ENCODE peak calls at places on chromosome 2, in five cellular contexts. One of them, this sample, is unnamed. For H3K27me3, the result is how much of the 10 kb centered on the place peaks cover.

GRCh38 chr2:118417417-118418125 is 329.3 kb downstream of the INSIG2 start:
- DNase-seq in mesenchymal stem cell: no peak
- DNase-seq in uterus: no peak
- DNase-seq in H7: no peak
- DNase-seq in fibroblast of lung: peak
- DNase-seq in this sample: no peak

GRCh38 chr2:86622409-86622877 is 1.2 kb downstream of the RNF103 start:
- DNase-seq in H7: peak
- DNase-seq in mesenchymal stem cell: peak
- DNase-seq in fibroblast of lung: peak
- DNase-seq in uterus: peak
- DNase-seq in this sample: no peak

GRCh38 chr2:203960791-203961190 is 24.2 kb downstream of the ICOS start:
- DNase-seq in H7: no peak
- DNase-seq in fibroblast of lung: no peak
- DNase-seq in mesenchymal stem cell: no peak
- DNase-seq in uterus: no peak
- DNase-seq in this sample: no peak

GRCh38 chr2:227862741-227863588 is 8.5 kb upstream of the DAW1 start:
- DNase-seq in H7: peak
- DNase-seq in fibroblast of lung: peak
- DNase-seq in mesenchymal stem cell: peak
- DNase-seq in uterus: no peak
- DNase-seq in this sample: no peak

GRCh38 chr2:149561309-149561926 is 26.2 kb downstream of the MMADHC start:
- DNase-seq in H7: peak
- DNase-seq in fibroblast of lung: peak
- DNase-seq in uterus: no peak
- DNase-seq in mesenchymal stem cell: peak
- DNase-seq in this sample: no peak

GRCh38 chr2:236862961-236863728 is 222.5 kb upstream of the COPS8 start:
- DNase-seq in H7: no peak
- DNase-seq in mesenchymal stem cell: peak
- DNase-seq in uterus: no peak
- DNase-seq in fibroblast of lung: peak
- DNase-seq in this sample: no peak

GRCh38 chr2:98869868-98870267 is 66.2 kb downstream of the CRACDL start:
- DNase-seq in fibroblast of lung: no peak
- DNase-seq in H7: no peak
- DNase-seq in mesenchymal stem cell: no peak
- DNase-seq in uterus: no peak
- DNase-seq in this sample: no peak

GRCh38 chr2:71615769-71616730 is 162.7 kb downstream of the DYSF start:
- DNase-seq in H7: no peak
- DNase-seq in mesenchymal stem cell: no peak
- DNase-seq in fibroblast of lung: no peak
- DNase-seq in uterus: no peak
- DNase-seq in this sample: no peak

GRCh38 chr2:145197944-145198343 is 678.0 kb upstream of the ZEB2 start:
- DNase-seq in fibroblast of lung: no peak
- DNase-seq in H7: no peak
- DNase-seq in uterus: no peak
- DNase-seq in mesenchymal stem cell: no peak
- DNase-seq in this sample: no peak

GRCh38 chr2:84234103-84234502 is 225.0 kb downstream of the SUCLG1 start:
- DNase-seq in fibroblast of lung: no peak
- DNase-seq in H7: no peak
- DNase-seq in uterus: no peak
- DNase-seq in mesenchymal stem cell: no peak
- DNase-seq in this sample: no peak

GRCh38 chr2:84231474-84231873 is 227.6 kb downstream of the SUCLG1 start:
- DNase-seq in H7: no peak
- DNase-seq in fibroblast of lung: no peak
- DNase-seq in uterus: no peak
- DNase-seq in mesenchymal stem cell: no peak
- DNase-seq in this sample: no peak
- H3K4me3 ChIP-seq in H7: no peak
- H3K4me3 ChIP-seq in fibroblast of lung: no peak
- H3K4me3 ChIP-seq in uterus: no peak
- H3K4me3 ChIP-seq in mesenchymal stem cell: no peak
- H3K4me3 ChIP-seq in this sample: no peak

GRCh38 chr2:240170883-240171282 is 30.4 kb upstream of the OTOS start:
- DNase-seq in fibroblast of lung: no peak
- DNase-seq in uterus: no peak
- DNase-seq in H7: no peak
- DNase-seq in mesenchymal stem cell: no peak
- DNase-seq in this sample: no peak
- H3K27me3 ChIP-seq in fibroblast of lung: under half
- H3K27me3 ChIP-seq in uterus: under half
- H3K27me3 ChIP-seq in H7: under half
- H3K27me3 ChIP-seq in mesenchymal stem cell: half or more
- H3K27me3 ChIP-seq in this sample: under half

GRCh38 chr2:241010531-241011295 is 12.3 kb downstream of the SNED1 start:
- DNase-seq in fibroblast of lung: no peak
- DNase-seq in mesenchymal stem cell: no peak
- DNase-seq in H7: no peak
- DNase-seq in uterus: no peak
- DNase-seq in this sample: no peak
- H3K4me3 ChIP-seq in fibroblast of lung: no peak
- H3K4me3 ChIP-seq in mesenchymal stem cell: no peak
- H3K4me3 ChIP-seq in H7: no peak
- H3K4me3 ChIP-seq in uterus: peak
- H3K4me3 ChIP-seq in this sample: no peak

GRCh38 chr2:160329196-160329595 is 129.1 kb upstream of the ITGB6 start:
- DNase-seq in uterus: no peak
- DNase-seq in H7: no peak
- DNase-seq in fibroblast of lung: no peak
- DNase-seq in mesenchymal stem cell: no peak
- DNase-seq in this sample: no peak
- H3K27me3 ChIP-seq in uterus: under half
- H3K27me3 ChIP-seq in H7: under half
- H3K27me3 ChIP-seq in fibroblast of lung: under half
- H3K27me3 ChIP-seq in mesenchymal stem cell: under half
- H3K27me3 ChIP-seq in this sample: under half

This sample was measured in effector memory CD4-positive, alpha-beta T cell.